ENCODE peak calls at places on chromosomes 3 and 15, in ten cellular contexts. O, U, F, Q, J, G, L, R, D and V are unnamed samples.

GRCh38 chr3:178750639-178751038 is 214.4 kb downstream of the KCNMB2 start:
- DNase-seq in O (no peak), U (no peak), F (no peak), Q (no peak), J (no peak), G (no peak), L (no peak), R (no peak), D (no peak), V (no peak)

GRCh38 chr15:49847436-49847835 is 226.6 kb downstream of the DTWD1 start:
- DNase-seq in O (no peak), U (no peak), F (no peak), Q (no peak), J (no peak), G (no peak), L (no peak), R (peak), D (no peak), V (no peak)

GRCh38 chr15:92092391-92092790 is 238.9 kb downstream of the SLCO3A1 start:
- DNase-seq in O (no peak), U (no peak), F (no peak), Q (no peak), J (no peak), G (no peak), L (no peak), R (no peak), D (no peak), V (no peak)

GRCh38 chr15:89745768-89746167 is 5.3 kb downstream of the MESP1 start:
- DNase-seq in O (no peak), U (no peak), F (no peak), Q (no peak), J (no peak), G (no peak), L (no peak), R (no peak), D (no peak), V (no peak)

GRCh38 chr3:127475975-127476374 is 114.6 kb downstream of the TPRA1 start:
- DNase-seq in O (no peak), U (no peak), F (no peak), Q (no peak), J (no peak), G (no peak), L (no peak), R (no peak), D (no peak), V (no peak)

GRCh38 chr3:104523136-104523535 is 843.6 kb upstream of the ALCAM start:
- DNase-seq in O (no peak), U (no peak), F (no peak), Q (no peak), J (no peak), G (no peak), L (no peak), R (no peak), D (no peak), V (no peak)

GRCh38 chr3:123781138-123781537 is 103.0 kb downstream of the MYLK start:
- DNase-seq in O (no peak), U (no peak), F (no peak), Q (no peak), J (no peak), G (no peak), L (no peak), R (no peak), D (no peak), V (no peak)

GRCh38 chr15:63439536-63440264 is 58.1 kb upstream of the CA12 start:
- DNase-seq in O (peak), U (no peak), F (no peak), Q (no peak), J (no peak), G (no peak), L (no peak), R (peak), D (no peak), V (no peak)

GRCh38 chr3:171743327-171744054 is 66.8 kb downstream of the PLD1 start:
- DNase-seq in O (peak), U (no peak), F (no peak), Q (no peak), J (no peak), G (no peak), L (no peak), R (no peak), D (no peak), V (peak)

GRCh38 chr3:177973241-177973840 is 562.9 kb upstream of the KCNMB2 start:
- DNase-seq in O (no peak), U (peak), F (no peak), Q (no peak), J (no peak), G (no peak), L (no peak), R (peak), D (no peak), V (no peak)

GRCh38 chr3:32106929-32107362 is 526 bp downstream of the GPD1L start:
- DNase-seq in O (peak), U (no peak), F (no peak), Q (peak), J (peak), G (no peak), L (no peak), R (peak), D (no peak), V (no peak)

GRCh38 chr15:57031605-57032004 is 113.2 kb downstream of the TCF12 start:
- DNase-seq in O (no peak), U (no peak), F (no peak), Q (peak), J (no peak), G (no peak), L (no peak), R (peak), D (no peak), V (no peak)

GRCh38 chr3:48222616-48223513 is at the start of gene CAMP:
- DNase-seq in O (peak), U (no peak), F (peak), Q (no peak), J (peak), G (peak), L (peak), R (peak), D (no peak), V (peak)

GRCh38 chr3:26562324-26562723 is 60.2 kb upstream of the LRRC3B start:
- DNase-seq in O (no peak), U (no peak), F (no peak), Q (no peak), J (no peak), G (no peak), L (no peak), R (no peak), D (no peak), V (no peak)

GRCh38 chr3:151580592-151580991 is 119.7 kb upstream of the IGSF10 start:
- DNase-seq in O (no peak), U (peak), F (no peak), Q (no peak), J (no peak), G (no peak), L (no peak), R (peak), D (no peak), V (no peak)

GRCh38 chr3:142086581-142087090 is 62.7 kb downstream of the TFDP2 start:
- DNase-seq in O (no peak), U (no peak), F (no peak), Q (no peak), J (peak), G (peak), L (no peak), R (no peak), D (no peak), V (no peak)

GRCh38 chr15:35705885-35706590 is 160.1 kb upstream of the DPH6 start:
- DNase-seq in O (no peak), U (no peak), F (no peak), Q (no peak), J (no peak), G (no peak), L (no peak), R (peak), D (no peak), V (no peak)

GRCh38 chr3:24149032-24149431 is 203.9 kb downstream of the NR1D2 start:
- DNase-seq in O (no peak), U (no peak), F (no peak), Q (peak), J (no peak), G (no peak), L (no peak), R (no peak), D (no peak), V (no peak)

GRCh38 chr3:186588619-186589018 is 18.1 kb downstream of the DNAJB11 start:
- DNase-seq in O (no peak), U (no peak), F (no peak), Q (no peak), J (peak), G (no peak), L (no peak), R (peak), D (no peak), V (no peak)

GRCh38 chr15:100712226-100712625 is 109.8 kb downstream of the ASB7 start:
- DNase-seq in O (no peak), U (no peak), F (peak), Q (no peak), J (peak), G (no peak), L (peak), R (peak), D (peak), V (peak)

GRCh38 chr3:150349314-150350097 is 58.6 kb upstream of the TSC22D2 start:
- DNase-seq in O (no peak), U (no peak), F (no peak), Q (no peak), J (no peak), G (no peak), L (no peak), R (no peak), D (peak), V (peak)

GRCh38 chr3:36763850-36764703 is at the start of gene DCLK3:
- DNase-seq in O (peak), U (no peak), F (no peak), Q (peak), J (no peak), G (no peak), L (no peak), R (no peak), D (no peak), V (no peak)

GRCh38 chr15:97522362-97522761 is 438.1 kb upstream of the ARRDC4 start:
- DNase-seq in O (no peak), U (no peak), F (no peak), Q (no peak), J (no peak), G (no peak), L (no peak), R (no peak), D (no peak), V (no peak)

GRCh38 chr15:90184119-90184785 is 16.9 kb upstream of the SEMA4B start:
- DNase-seq in O (peak), U (no peak), F (no peak), Q (no peak), J (peak), G (peak), L (peak), R (peak), D (peak), V (peak)

GRCh38 chr15:57345584-57345983 is 30.7 kb upstream of the CGNL1 start:
- DNase-seq in O (peak), U (no peak), F (peak), Q (peak), J (no peak), G (peak), L (no peak), R (no peak), D (no peak), V (no peak)

GRCh38 chr15:31306426-31307269 is 20.0 kb upstream of the KLF13 start:
- DNase-seq in O (peak), U (no peak), F (no peak), Q (peak), J (no peak), G (no peak), L (peak), R (peak), D (no peak), V (peak)

GRCh38 chr3:170634663-170635096 is 48.8 kb upstream of the SLC7A14 start:
- DNase-seq in O (no peak), U (no peak), F (no peak), Q (no peak), J (no peak), G (no peak), L (no peak), R (no peak), D (no peak), V (no peak)

GRCh38 chr15:99967841-99968371 is 234.7 kb upstream of the LYSMD4 start:
- DNase-seq in O (no peak), U (no peak), F (peak), Q (no peak), J (peak), G (no peak), L (no peak), R (no peak), D (peak), V (peak)

GRCh38 chr3:12854550-12854949 is 13.2 kb upstream of the RPL32 start:
- DNase-seq in O (no peak), U (no peak), F (no peak), Q (no peak), J (no peak), G (no peak), L (no peak), R (no peak), D (no peak), V (no peak)

GRCh38 chr3:81218023-81218422 is 543.4 kb downstream of the GBE1 start:
- DNase-seq in O (no peak), U (no peak), F (no peak), Q (peak), J (peak), G (peak), L (no peak), R (peak), D (no peak), V (no peak)

GRCh38 chr15:74040115-74040850 is 42.1 kb downstream of the GOLGA6A start:
- DNase-seq in O (no peak), U (peak), F (no peak), Q (no peak), J (peak), G (no peak), L (no peak), R (peak), D (peak), V (no peak)

GRCh38 chr3:29453278-29453961 is 172.5 kb downstream of the RBMS3 start:
- DNase-seq in O (no peak), U (no peak), F (no peak), Q (no peak), J (no peak), G (no peak), L (peak), R (no peak), D (no peak), V (peak)

GRCh38 chr3:194768586-194768985 is 82.9 kb downstream of the FAM43A start:
- DNase-seq in O (no peak), U (no peak), F (peak), Q (no peak), J (no peak), G (no peak), L (no peak), R (no peak), D (peak), V (peak)

GRCh38 chr15:96361309-96362000 is 31.0 kb downstream of the NR2F2 start:
- DNase-seq in O (no peak), U (no peak), F (no peak), Q (no peak), J (no peak), G (no peak), L (no peak), R (no peak), D (no peak), V (peak)

GRCh38 chr3:112083239-112083638 is 3.0 kb upstream of the C3orf52 start:
- DNase-seq in O (no peak), U (no peak), F (no peak), Q (no peak), J (no peak), G (no peak), L (no peak), R (no peak), D (no peak), V (no peak)

GRCh38 chr15:41502787-41503668 is 9.4 kb downstream of the ITPKA start:
- DNase-seq in O (no peak), U (no peak), F (no peak), Q (no peak), J (no peak), G (no peak), L (no peak), R (no peak), D (no peak), V (no peak)

GRCh38 chr15:40937762-40938529 is 8.8 kb downstream of the DLL4 start:
- DNase-seq in O (no peak), U (no peak), F (no peak), Q (no peak), J (no peak), G (no peak), L (no peak), R (no peak), D (no peak), V (no peak)

GRCh38 chr3:15462451-15462850 is 35.1 kb downstream of the EAF1 start:
- DNase-seq in O (no peak), U (no peak), F (no peak), Q (no peak), J (no peak), G (no peak), L (peak), R (no peak), D (no peak), V (no peak)